ENCODE peak calls at places on chromosomes 11 and 22, in nine cellular contexts. One of them, this sample, is unnamed. For H3K4me1, the result is how much of the 10 kb centered on the place peaks cover.

GRCh38 chr11:48013269-48013901 is 33.0 kb downstream of the PTPRJ start:
- DNase-seq in heart right ventricle: no peak
- DNase-seq in HCT116: no peak
- DNase-seq in OCI-LY7: peak
- DNase-seq in testis: no peak
- DNase-seq in K562: no peak
- DNase-seq in MM.1S: no peak
- DNase-seq in heart left ventricle: peak
- DNase-seq in tibial nerve: no peak
- DNase-seq in this sample: no peak

GRCh38 chr11:15800121-15800800 is 556.1 kb downstream of the SOX6 start:
- DNase-seq in testis: peak
- DNase-seq in heart right ventricle: peak
- DNase-seq in OCI-LY7: no peak
- DNase-seq in tibial nerve: peak
- DNase-seq in MM.1S: no peak
- DNase-seq in HCT116: no peak
- DNase-seq in heart left ventricle: peak
- DNase-seq in K562: no peak
- DNase-seq in this sample: peak

GRCh38 chr11:976431-977160 is 50.9 kb downstream of the AP2A2 start:
- DNase-seq in heart left ventricle: no peak
- DNase-seq in testis: peak
- DNase-seq in MM.1S: no peak
- DNase-seq in OCI-LY7: no peak
- DNase-seq in HCT116: no peak
- DNase-seq in heart right ventricle: no peak
- DNase-seq in K562: no peak
- DNase-seq in tibial nerve: peak
- DNase-seq in this sample: no peak

GRCh38 chr22:42326786-42327185 is 56.3 kb upstream of the TCF20 start:
- DNase-seq in HCT116: no peak
- DNase-seq in K562: no peak
- DNase-seq in heart left ventricle: no peak
- DNase-seq in OCI-LY7: no peak
- DNase-seq in testis: no peak
- DNase-seq in tibial nerve: no peak
- DNase-seq in heart right ventricle: no peak
- DNase-seq in MM.1S: no peak
- DNase-seq in this sample: no peak

GRCh38 chr11:128884703-128885338 is 6.3 kb upstream of the KCNJ5 start:
- DNase-seq in OCI-LY7: peak
- DNase-seq in MM.1S: peak
- DNase-seq in heart right ventricle: no peak
- DNase-seq in HCT116: peak
- DNase-seq in heart left ventricle: peak
- DNase-seq in K562: peak
- DNase-seq in tibial nerve: peak
- DNase-seq in testis: peak
- DNase-seq in this sample: no peak

GRCh38 chr11:111665779-111666178 is 63.5 kb downstream of the SIK2 start:
- DNase-seq in heart right ventricle: no peak
- DNase-seq in testis: peak
- DNase-seq in K562: peak
- DNase-seq in MM.1S: no peak
- DNase-seq in heart left ventricle: no peak
- DNase-seq in HCT116: no peak
- DNase-seq in OCI-LY7: peak
- DNase-seq in tibial nerve: no peak
- DNase-seq in this sample: no peak

GRCh38 chr11:115869780-115870431 is 365.7 kb upstream of the CADM1 start:
- DNase-seq in tibial nerve: no peak
- DNase-seq in heart left ventricle: no peak
- DNase-seq in HCT116: no peak
- DNase-seq in MM.1S: no peak
- DNase-seq in testis: no peak
- DNase-seq in heart right ventricle: no peak
- DNase-seq in K562: no peak
- DNase-seq in OCI-LY7: peak
- DNase-seq in this sample: peak

GRCh38 chr11:131762346-131763110 is 392.1 kb downstream of the NTM start:
- DNase-seq in testis: no peak
- DNase-seq in tibial nerve: no peak
- DNase-seq in K562: no peak
- DNase-seq in OCI-LY7: no peak
- DNase-seq in heart left ventricle: no peak
- DNase-seq in heart right ventricle: no peak
- DNase-seq in HCT116: no peak
- DNase-seq in MM.1S: no peak
- DNase-seq in this sample: no peak

GRCh38 chr22:32123657-32124056 is 35.4 kb downstream of the C22orf42 start:
- DNase-seq in MM.1S: no peak
- DNase-seq in heart right ventricle: no peak
- DNase-seq in K562: no peak
- DNase-seq in OCI-LY7: no peak
- DNase-seq in testis: no peak
- DNase-seq in tibial nerve: no peak
- DNase-seq in heart left ventricle: no peak
- DNase-seq in HCT116: no peak
- DNase-seq in this sample: no peak

GRCh38 chr11:94007906-94008305 is 13.2 kb upstream of the HEPHL1 start:
- DNase-seq in tibial nerve: no peak
- DNase-seq in heart right ventricle: no peak
- DNase-seq in OCI-LY7: no peak
- DNase-seq in HCT116: no peak
- DNase-seq in testis: no peak
- DNase-seq in MM.1S: no peak
- DNase-seq in K562: no peak
- DNase-seq in heart left ventricle: no peak
- DNase-seq in this sample: no peak

GRCh38 chr22:46675479-46675878 is 55.3 kb downstream of the GRAMD4 start:
- DNase-seq in heart right ventricle: no peak
- DNase-seq in testis: no peak
- DNase-seq in heart left ventricle: no peak
- DNase-seq in K562: no peak
- DNase-seq in OCI-LY7: no peak
- DNase-seq in tibial nerve: no peak
- DNase-seq in MM.1S: no peak
- DNase-seq in HCT116: no peak
- DNase-seq in this sample: no peak
- TF ChIP-seq CTCF in heart right ventricle: no peak
- TF ChIP-seq CTCF in testis: no peak
- TF ChIP-seq CTCF in heart left ventricle: no peak
- TF ChIP-seq CTCF in K562: no peak
- TF ChIP-seq CTCF in OCI-LY7: no peak
- TF ChIP-seq CTCF in tibial nerve: no peak
- TF ChIP-seq CTCF in MM.1S: no peak
- TF ChIP-seq CTCF in HCT116: no peak
- TF ChIP-seq CTCF in this sample: no peak

GRCh38 chr11:36116161-36116560 is 172.3 kb downstream of the LDLRAD3 start:
- DNase-seq in heart left ventricle: no peak
- DNase-seq in OCI-LY7: no peak
- DNase-seq in heart right ventricle: no peak
- DNase-seq in K562: no peak
- DNase-seq in testis: no peak
- DNase-seq in HCT116: no peak
- DNase-seq in tibial nerve: no peak
- DNase-seq in MM.1S: no peak
- DNase-seq in this sample: no peak
- H3K4me1 ChIP-seq in heart left ventricle: under half
- H3K4me1 ChIP-seq in OCI-LY7: under half
- H3K4me1 ChIP-seq in heart right ventricle: under half
- H3K4me1 ChIP-seq in K562: under half
- H3K4me1 ChIP-seq in testis: under half
- H3K4me1 ChIP-seq in HCT116: under half
- H3K4me1 ChIP-seq in tibial nerve: under half
- H3K4me1 ChIP-seq in MM.1S: under half
- H3K4me1 ChIP-seq in this sample: under half

DNA sequence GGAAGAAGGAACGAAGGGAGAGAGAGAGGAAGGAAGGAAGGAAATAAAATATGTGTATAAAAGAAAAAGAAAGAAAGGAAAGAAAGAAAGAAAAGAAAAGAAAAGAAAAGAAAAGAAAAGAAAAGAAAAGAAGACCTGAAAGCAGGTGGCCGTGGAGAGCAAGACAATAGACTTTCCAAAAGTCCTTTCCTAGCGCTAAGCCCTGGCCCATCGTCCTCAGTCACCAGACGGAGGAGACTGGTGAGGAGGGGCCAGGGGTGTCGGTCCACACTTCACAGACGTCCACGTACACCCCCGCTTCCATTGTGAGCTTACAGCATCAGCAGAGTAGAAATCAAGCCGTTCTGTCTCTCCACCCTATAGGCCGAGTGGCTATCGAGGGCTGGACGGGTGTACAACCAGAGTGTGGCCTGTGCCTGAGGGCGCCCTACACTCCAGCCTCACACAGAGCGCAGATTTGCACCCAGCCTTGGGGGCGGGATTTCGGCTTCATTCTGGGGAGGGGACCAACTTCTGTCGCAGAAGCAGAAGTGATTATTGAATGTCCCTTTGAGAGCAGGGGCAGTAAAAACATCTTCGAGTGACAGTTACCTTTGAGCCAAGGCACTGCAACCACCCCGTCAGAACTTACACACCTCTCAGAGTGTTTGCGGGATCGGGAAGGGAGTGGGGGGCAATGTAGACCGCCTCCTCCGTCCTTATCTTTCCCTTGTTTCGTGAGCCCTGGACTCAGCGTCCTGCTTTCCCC is 2.0 kb upstream of the BSX start:
- DNase-seq in heart left ventricle: no peak
- DNase-seq in HCT116: no peak
- DNase-seq in heart right ventricle: no peak
- DNase-seq in tibial nerve: no peak
- DNase-seq in MM.1S: no peak
- DNase-seq in OCI-LY7: no peak
- DNase-seq in testis: no peak
- DNase-seq in K562: no peak
- DNase-seq in this sample: no peak
- H3K4me3 ChIP-seq in heart left ventricle: peak
- H3K4me3 ChIP-seq in HCT116: no peak
- H3K4me3 ChIP-seq in heart right ventricle: peak
- H3K4me3 ChIP-seq in tibial nerve: peak
- H3K4me3 ChIP-seq in MM.1S: peak
- H3K4me3 ChIP-seq in OCI-LY7: no peak
- H3K4me3 ChIP-seq in testis: peak
- H3K4me3 ChIP-seq in K562: no peak
- H3K4me3 ChIP-seq in this sample: no peak

GRCh38 chr11:126359431-126360048 is 4.1 kb downstream of the ST3GAL4 start:
- DNase-seq in heart left ventricle: peak
- DNase-seq in HCT116: no peak
- DNase-seq in MM.1S: no peak
- DNase-seq in OCI-LY7: no peak
- DNase-seq in testis: peak
- DNase-seq in tibial nerve: peak
- DNase-seq in heart right ventricle: peak
- DNase-seq in K562: peak
- DNase-seq in this sample: peak
- TF ChIP-seq CTCF in heart left ventricle: no peak
- TF ChIP-seq CTCF in HCT116: no peak
- TF ChIP-seq CTCF in MM.1S: no peak
- TF ChIP-seq CTCF in OCI-LY7: no peak
- TF ChIP-seq CTCF in testis: peak
- TF ChIP-seq CTCF in tibial nerve: no peak
- TF ChIP-seq CTCF in heart right ventricle: no peak
- TF ChIP-seq CTCF in K562: peak
- TF ChIP-seq CTCF in this sample: no peak

GRCh38 chr11:10160350-10160749 is 133.7 kb downstream of the SBF2 start:
- DNase-seq in heart left ventricle: no peak
- DNase-seq in OCI-LY7: no peak
- DNase-seq in tibial nerve: no peak
- DNase-seq in HCT116: no peak
- DNase-seq in K562: no peak
- DNase-seq in heart right ventricle: no peak
- DNase-seq in MM.1S: no peak
- DNase-seq in testis: no peak
- DNase-seq in this sample: no peak
- H3K4me1 ChIP-seq in heart left ventricle: under half
- H3K4me1 ChIP-seq in OCI-LY7: under half
- H3K4me1 ChIP-seq in tibial nerve: under half
- H3K4me1 ChIP-seq in HCT116: under half
- H3K4me1 ChIP-seq in K562: under half
- H3K4me1 ChIP-seq in heart right ventricle: under half
- H3K4me1 ChIP-seq in MM.1S: under half
- H3K4me1 ChIP-seq in testis: under half
- H3K4me1 ChIP-seq in this sample: under half

GRCh38 chr22:19793161-19793560 is 32.6 kb downstream of the TBX1 start:
- DNase-seq in OCI-LY7: no peak
- DNase-seq in tibial nerve: no peak
- DNase-seq in K562: no peak
- DNase-seq in HCT116: no peak
- DNase-seq in testis: no peak
- DNase-seq in heart right ventricle: no peak
- DNase-seq in MM.1S: no peak
- DNase-seq in heart left ventricle: no peak
- DNase-seq in this sample: no peak
- H3K4me3 ChIP-seq in OCI-LY7: no peak
- H3K4me3 ChIP-seq in tibial nerve: no peak
- H3K4me3 ChIP-seq in K562: no peak
- H3K4me3 ChIP-seq in HCT116: no peak
- H3K4me3 ChIP-seq in testis: no peak
- H3K4me3 ChIP-seq in heart right ventricle: no peak
- H3K4me3 ChIP-seq in MM.1S: no peak
- H3K4me3 ChIP-seq in heart left ventricle: no peak
- H3K4me3 ChIP-seq in this sample: no peak

GRCh38 chr11:133619973-133620372 is 87.7 kb upstream of the OPCML start:
- DNase-seq in OCI-LY7: peak
- DNase-seq in testis: no peak
- DNase-seq in heart right ventricle: no peak
- DNase-seq in K562: no peak
- DNase-seq in HCT116: no peak
- DNase-seq in MM.1S: no peak
- DNase-seq in tibial nerve: no peak
- DNase-seq in heart left ventricle: no peak
- DNase-seq in this sample: no peak

GRCh38 chr11:133619397-133619796 is 87.1 kb upstream of the OPCML start:
- DNase-seq in heart left ventricle: no peak
- DNase-seq in tibial nerve: no peak
- DNase-seq in MM.1S: no peak
- DNase-seq in OCI-LY7: no peak
- DNase-seq in K562: no peak
- DNase-seq in testis: no peak
- DNase-seq in HCT116: no peak
- DNase-seq in heart right ventricle: no peak
- DNase-seq in this sample: no peak

GRCh38 chr11:133618500-133618899 is 86.2 kb upstream of the OPCML start:
- DNase-seq in heart right ventricle: no peak
- DNase-seq in testis: no peak
- DNase-seq in K562: no peak
- DNase-seq in tibial nerve: no peak
- DNase-seq in OCI-LY7: no peak
- DNase-seq in heart left ventricle: no peak
- DNase-seq in MM.1S: no peak
- DNase-seq in HCT116: no peak
- DNase-seq in this sample: no peak
- TF ChIP-seq CTCF in heart right ventricle: no peak
- TF ChIP-seq CTCF in testis: no peak
- TF ChIP-seq CTCF in K562: no peak
- TF ChIP-seq CTCF in tibial nerve: no peak
- TF ChIP-seq CTCF in OCI-LY7: no peak
- TF ChIP-seq CTCF in heart left ventricle: no peak
- TF ChIP-seq CTCF in MM.1S: no peak
- TF ChIP-seq CTCF in HCT116: no peak
- TF ChIP-seq CTCF in this sample: no peak